ENCODE peak calls at places on chromosomes 1 and 21, in six cellular contexts. One of them, this sample, is unnamed.

GRCh38 chr1:201282931-201283829 is at the start of gene PKP1:
- DNase-seq in HCT116: no peak
- DNase-seq in endothelial cell of umbilical vein: no peak
- DNase-seq in mammary epithelial cell: peak; percentile 89
- DNase-seq in fibroblast of lung: peak; percentile 23
- DNase-seq in hepatocyte: peak; percentile 65
- DNase-seq in this sample: no peak

GRCh38 chr1:10745886-10746455 is 50.5 kb downstream of the CASZ1 start:
- DNase-seq in fibroblast of lung: no peak
- DNase-seq in mammary epithelial cell: no peak
- DNase-seq in HCT116: no peak
- DNase-seq in endothelial cell of umbilical vein: no peak
- DNase-seq in hepatocyte: no peak
- DNase-seq in this sample: no peak

GRCh38 chr1:30912203-30912602 is 3.6 kb upstream of the SDC3 start:
- DNase-seq in hepatocyte: no peak
- DNase-seq in HCT116: no peak
- DNase-seq in fibroblast of lung: no peak
- DNase-seq in endothelial cell of umbilical vein: no peak
- DNase-seq in mammary epithelial cell: no peak
- DNase-seq in this sample: no peak

GRCh38 chr1:51484591-51484990 is 34.5 kb downstream of the EPS15 start:
- DNase-seq in endothelial cell of umbilical vein: no peak
- DNase-seq in mammary epithelial cell: peak; percentile 32
- DNase-seq in HCT116: no peak
- DNase-seq in fibroblast of lung: peak; percentile 9
- DNase-seq in hepatocyte: no peak
- DNase-seq in this sample: no peak

GRCh38 chr1:246199086-246199485 is 308.0 kb downstream of the SMYD3 start:
- DNase-seq in fibroblast of lung: no peak
- DNase-seq in mammary epithelial cell: no peak
- DNase-seq in HCT116: no peak
- DNase-seq in hepatocyte: peak; percentile 15
- DNase-seq in endothelial cell of umbilical vein: no peak
- DNase-seq in this sample: no peak

GRCh38 chr1:21508580-21509350 is 458 bp upstream of the ALPL start:
- DNase-seq in fibroblast of lung: peak; percentile 43
- DNase-seq in endothelial cell of umbilical vein: peak; percentile 8
- DNase-seq in mammary epithelial cell: peak; percentile 21
- DNase-seq in hepatocyte: peak; percentile 90
- DNase-seq in HCT116: no peak
- DNase-seq in this sample: no peak

GRCh38 chr1:95506736-95507404 is 272.9 kb downstream of the RWDD3 start:
- DNase-seq in fibroblast of lung: no peak
- DNase-seq in mammary epithelial cell: peak; percentile 68
- DNase-seq in endothelial cell of umbilical vein: no peak
- DNase-seq in HCT116: no peak
- DNase-seq in hepatocyte: no peak
- DNase-seq in this sample: no peak

GRCh38 chr1:206866062-206866461 is 639 bp downstream of the IL20 start:
- DNase-seq in hepatocyte: no peak
- DNase-seq in endothelial cell of umbilical vein: no peak
- DNase-seq in HCT116: no peak
- DNase-seq in fibroblast of lung: no peak
- DNase-seq in mammary epithelial cell: no peak
- DNase-seq in this sample: no peak

GRCh38 chr1:37152491-37152890 is 118.2 kb upstream of the GRIK3 start:
- DNase-seq in HCT116: no peak
- DNase-seq in fibroblast of lung: no peak
- DNase-seq in mammary epithelial cell: no peak
- DNase-seq in hepatocyte: no peak
- DNase-seq in endothelial cell of umbilical vein: no peak
- DNase-seq in this sample: no peak

GRCh38 chr1:226976671-226977287 is 36.7 kb downstream of the COQ8A start:
- DNase-seq in HCT116: no peak
- DNase-seq in endothelial cell of umbilical vein: no peak
- DNase-seq in hepatocyte: no peak
- DNase-seq in fibroblast of lung: no peak
- DNase-seq in mammary epithelial cell: no peak
- DNase-seq in this sample: no peak

GRCh38 chr1:233723387-233723786 is 109.5 kb downstream of the KCNK1 start:
- DNase-seq in HCT116: no peak
- DNase-seq in mammary epithelial cell: no peak
- DNase-seq in endothelial cell of umbilical vein: no peak
- DNase-seq in hepatocyte: no peak
- DNase-seq in fibroblast of lung: no peak
- DNase-seq in this sample: no peak

GRCh38 chr1:24389231-24389678 is 24.3 kb downstream of the STPG1 start:
- DNase-seq in hepatocyte: no peak
- DNase-seq in HCT116: no peak
- DNase-seq in fibroblast of lung: no peak
- DNase-seq in mammary epithelial cell: no peak
- DNase-seq in endothelial cell of umbilical vein: peak; percentile 73
- DNase-seq in this sample: no peak

GRCh38 chr1:152182431-152182830 is 23.4 kb upstream of the RPTN start:
- DNase-seq in hepatocyte: no peak
- DNase-seq in mammary epithelial cell: no peak
- DNase-seq in fibroblast of lung: peak; percentile 18
- DNase-seq in endothelial cell of umbilical vein: no peak
- DNase-seq in HCT116: no peak
- DNase-seq in this sample: no peak

GRCh38 chr1:26471201-26471497 is 1.1 kb upstream of the HMGN2 start:
- DNase-seq in fibroblast of lung: no peak
- DNase-seq in hepatocyte: no peak
- DNase-seq in HCT116: no peak
- DNase-seq in mammary epithelial cell: no peak
- DNase-seq in endothelial cell of umbilical vein: no peak
- DNase-seq in this sample: no peak

GRCh38 chr1:62437273-62437945 is 560 bp downstream of the USP1 start:
- DNase-seq in endothelial cell of umbilical vein: no peak
- DNase-seq in mammary epithelial cell: no peak
- DNase-seq in fibroblast of lung: peak; percentile 23
- DNase-seq in hepatocyte: peak; percentile 48
- DNase-seq in HCT116: no peak
- DNase-seq in this sample: no peak

GRCh38 chr1:1788646-1789431 is 10.6 kb upstream of the NADK start:
- DNase-seq in HCT116: no peak
- DNase-seq in fibroblast of lung: peak; percentile 58
- DNase-seq in endothelial cell of umbilical vein: no peak
- DNase-seq in mammary epithelial cell: no peak
- DNase-seq in hepatocyte: peak; percentile 32
- DNase-seq in this sample: no peak

GRCh38 chr1:101005871-101006270 is 19.7 kb downstream of the DPH5 start:
- DNase-seq in HCT116: no peak
- DNase-seq in fibroblast of lung: peak; percentile 81
- DNase-seq in endothelial cell of umbilical vein: peak; percentile 47
- DNase-seq in mammary epithelial cell: no peak
- DNase-seq in hepatocyte: no peak
- DNase-seq in this sample: no peak

GRCh38 chr1:38502772-38503171 is 356.8 kb downstream of the RRAGC start:
- DNase-seq in mammary epithelial cell: no peak
- DNase-seq in hepatocyte: no peak
- DNase-seq in fibroblast of lung: no peak
- DNase-seq in endothelial cell of umbilical vein: peak; percentile 2
- DNase-seq in HCT116: no peak
- DNase-seq in this sample: no peak

GRCh38 chr1:211564084-211564483 is 14.9 kb downstream of the SLC30A1 start:
- DNase-seq in endothelial cell of umbilical vein: no peak
- DNase-seq in hepatocyte: no peak
- DNase-seq in fibroblast of lung: no peak
- DNase-seq in mammary epithelial cell: no peak
- DNase-seq in HCT116: no peak
- DNase-seq in this sample: no peak

GRCh38 chr21:31911138-31911907 is 38.5 kb downstream of the HUNK start:
- DNase-seq in hepatocyte: peak; percentile 39
- DNase-seq in HCT116: no peak
- DNase-seq in fibroblast of lung: no peak
- DNase-seq in endothelial cell of umbilical vein: no peak
- DNase-seq in mammary epithelial cell: peak; percentile 49
- DNase-seq in this sample: peak; percentile 21

GRCh38 chr1:48688102-48688760 is 88.5 kb downstream of the BEND5 start:
- DNase-seq in HCT116: peak; percentile 6
- DNase-seq in hepatocyte: no peak
- DNase-seq in endothelial cell of umbilical vein: no peak
- DNase-seq in mammary epithelial cell: no peak
- DNase-seq in fibroblast of lung: no peak
- DNase-seq in this sample: no peak

GRCh38 chr1:180155202-180155682 is 573 bp downstream of the QSOX1 start:
- DNase-seq in fibroblast of lung: no peak
- DNase-seq in hepatocyte: no peak
- DNase-seq in mammary epithelial cell: no peak
- DNase-seq in HCT116: no peak
- DNase-seq in endothelial cell of umbilical vein: peak; percentile 24
- DNase-seq in this sample: no peak

GRCh38 chr1:1911390-1912041 is 3.5 kb upstream of the CALML6 start:
- DNase-seq in endothelial cell of umbilical vein: no peak
- DNase-seq in fibroblast of lung: no peak
- DNase-seq in HCT116: no peak
- DNase-seq in mammary epithelial cell: no peak
- DNase-seq in hepatocyte: peak; percentile 3
- DNase-seq in this sample: no peak

GRCh38 chr1:214123061-214123784 is 135.4 kb downstream of the PROX1 start:
- DNase-seq in endothelial cell of umbilical vein: peak; percentile 88
- DNase-seq in hepatocyte: peak; percentile 87
- DNase-seq in mammary epithelial cell: peak; percentile 46
- DNase-seq in fibroblast of lung: peak; percentile 76
- DNase-seq in HCT116: peak; percentile 51
- DNase-seq in this sample: no peak

GRCh38 chr1:95096218-95096841 is 20.8 kb upstream of the TLCD4 start:
- DNase-seq in mammary epithelial cell: peak; percentile 6
- DNase-seq in HCT116: no peak
- DNase-seq in fibroblast of lung: no peak
- DNase-seq in endothelial cell of umbilical vein: no peak
- DNase-seq in hepatocyte: no peak
- DNase-seq in this sample: no peak

GRCh38 chr1:16484931-16485330 is 29.2 kb downstream of the RNU1-1 start:
- DNase-seq in HCT116: no peak
- DNase-seq in mammary epithelial cell: no peak
- DNase-seq in hepatocyte: no peak
- DNase-seq in fibroblast of lung: no peak
- DNase-seq in endothelial cell of umbilical vein: no peak
- DNase-seq in this sample: no peak

GRCh38 chr1:187759934-187760333 is 931.2 kb downstream of the PLA2G4A start:
- DNase-seq in endothelial cell of umbilical vein: no peak
- DNase-seq in HCT116: no peak
- DNase-seq in hepatocyte: peak; percentile 3
- DNase-seq in mammary epithelial cell: no peak
- DNase-seq in fibroblast of lung: no peak
- DNase-seq in this sample: no peak

GRCh38 chr1:23798662-23799142 is 1.9 kb downstream of the GALE start:
- DNase-seq in mammary epithelial cell: no peak
- DNase-seq in fibroblast of lung: no peak
- DNase-seq in endothelial cell of umbilical vein: no peak
- DNase-seq in HCT116: no peak
- DNase-seq in hepatocyte: no peak
- DNase-seq in this sample: no peak

GRCh38 chr1:84603223-84603622 is 29.0 kb upstream of the CTBS start:
- DNase-seq in hepatocyte: no peak
- DNase-seq in mammary epithelial cell: no peak
- DNase-seq in fibroblast of lung: no peak
- DNase-seq in HCT116: no peak
- DNase-seq in endothelial cell of umbilical vein: peak; percentile 90
- DNase-seq in this sample: no peak

GRCh38 chr21:36699026-36699545 is at the start of gene SIM2:
- DNase-seq in mammary epithelial cell: peak; percentile 43
- DNase-seq in HCT116: peak; percentile 46
- DNase-seq in hepatocyte: no peak
- DNase-seq in fibroblast of lung: no peak
- DNase-seq in endothelial cell of umbilical vein: no peak
- DNase-seq in this sample: no peak
- TF ChIP-seq EZH2 in mammary epithelial cell: no peak
- TF ChIP-seq EZH2 in HCT116: no peak
- TF ChIP-seq EZH2 in hepatocyte: peak; percentile 94
- TF ChIP-seq EZH2 in fibroblast of lung: peak; percentile 72
- TF ChIP-seq EZH2 in endothelial cell of umbilical vein: peak; percentile 2
- TF ChIP-seq EZH2 in this sample: peak; percentile 37

DNA sequence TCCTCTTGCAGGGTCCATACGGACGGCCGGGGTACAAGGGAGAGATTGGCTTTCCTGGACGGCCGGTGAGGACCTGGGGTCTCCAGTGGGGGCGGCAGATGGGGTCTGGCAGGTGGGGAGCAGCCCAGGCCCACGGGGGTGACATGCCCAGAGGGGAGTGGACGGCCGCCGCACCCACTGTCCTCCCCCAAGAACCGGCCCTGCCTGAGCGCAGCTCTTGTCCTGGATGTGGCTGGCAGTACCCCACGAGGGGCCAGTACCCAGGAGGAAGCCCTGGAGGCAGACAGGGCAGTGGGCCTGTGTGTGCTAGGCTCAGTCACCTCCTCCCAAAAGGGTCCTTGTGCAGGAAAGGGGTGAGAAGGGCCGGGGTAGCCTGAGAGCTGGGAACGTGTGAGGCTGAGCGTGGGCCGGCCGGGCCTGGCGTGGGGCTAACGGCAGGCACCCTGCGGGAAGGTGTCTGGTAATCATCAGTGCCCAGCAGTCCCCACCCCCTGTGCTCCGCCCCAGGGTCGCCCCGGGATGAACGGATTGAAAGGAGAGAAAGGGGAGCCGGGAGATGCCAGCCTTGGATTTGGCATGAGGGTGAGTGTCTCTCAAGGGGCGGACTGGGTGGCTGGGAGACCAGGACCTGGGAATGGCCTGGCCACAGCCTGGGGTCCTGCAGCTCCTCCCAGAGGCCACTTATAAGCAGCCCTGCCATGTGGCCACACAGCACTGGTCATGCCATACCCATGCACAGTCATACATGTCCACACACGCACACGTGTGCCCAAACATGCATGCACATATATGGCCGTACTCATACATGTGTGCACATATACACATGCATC is 47.2 kb downstream of the SLC19A1 start:
- DNase-seq in fibroblast of lung: no peak
- DNase-seq in endothelial cell of umbilical vein: no peak
- DNase-seq in hepatocyte: no peak
- DNase-seq in HCT116: no peak
- DNase-seq in mammary epithelial cell: no peak
- DNase-seq in this sample: no peak
- H3K4me1 ChIP-seq in fibroblast of lung: no peaks in the 10 kb centered on the region
- H3K4me1 ChIP-seq in endothelial cell of umbilical vein: no peaks in the 10 kb centered on the region
- H3K4me1 ChIP-seq in hepatocyte: no peaks in the 10 kb centered on the region
- H3K4me1 ChIP-seq in HCT116: no peaks in the 10 kb centered on the region
- H3K4me1 ChIP-seq in mammary epithelial cell: no peaks in the 10 kb centered on the region
- H3K4me1 ChIP-seq in this sample: no peaks in the 10 kb centered on the region

DNA sequence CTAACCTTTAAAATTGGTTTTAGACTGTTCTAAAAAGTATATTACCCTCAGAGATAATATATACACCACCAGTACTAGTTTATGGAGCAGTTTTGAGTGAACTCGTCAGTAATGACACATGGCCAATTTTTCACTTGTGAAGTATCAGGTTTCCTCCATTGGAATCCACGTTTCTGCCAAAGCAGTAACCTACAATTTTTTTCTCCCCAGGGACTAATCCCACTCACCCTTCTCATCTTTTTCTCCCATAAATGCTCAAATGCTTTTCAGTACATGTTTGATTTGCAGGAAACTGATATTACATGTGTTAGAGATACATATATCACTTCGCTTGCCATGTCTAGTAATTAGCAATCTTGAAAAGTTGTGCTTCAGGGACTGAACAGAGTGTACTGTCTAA is 94.1 kb downstream of the COL24A1 start:
- DNase-seq in fibroblast of lung: no peak
- DNase-seq in hepatocyte: no peak
- DNase-seq in mammary epithelial cell: no peak
- DNase-seq in endothelial cell of umbilical vein: peak; percentile 8
- DNase-seq in HCT116: no peak
- DNase-seq in this sample: no peak
- TF ChIP-seq EZH2 in fibroblast of lung: no peak
- TF ChIP-seq EZH2 in hepatocyte: no peak
- TF ChIP-seq EZH2 in mammary epithelial cell: no peak
- TF ChIP-seq EZH2 in endothelial cell of umbilical vein: no peak
- TF ChIP-seq EZH2 in HCT116: no peak
- TF ChIP-seq EZH2 in this sample: no peak

GRCh38 chr1:183065168-183065670 is 42.0 kb downstream of the LAMC1 start:
- DNase-seq in mammary epithelial cell: no peak
- DNase-seq in fibroblast of lung: no peak
- DNase-seq in HCT116: no peak
- DNase-seq in hepatocyte: no peak
- DNase-seq in endothelial cell of umbilical vein: no peak
- DNase-seq in this sample: no peak
- H3K4me1 ChIP-seq in mammary epithelial cell: peaks cover 21% of the 10 kb centered on the region
- H3K4me1 ChIP-seq in fibroblast of lung: peaks cover 15% of the 10 kb centered on the region
- H3K4me1 ChIP-seq in HCT116: peaks cover 21% of the 10 kb centered on the region
- H3K4me1 ChIP-seq in hepatocyte: no peaks in the 10 kb centered on the region
- H3K4me1 ChIP-seq in endothelial cell of umbilical vein: peaks cover 13% of the 10 kb centered on the region
- H3K4me1 ChIP-seq in this sample: peaks cover 24% of the 10 kb centered on the region